ENCODE peak calls at places on chromosomes 2 and 18, in five cellular contexts. K, S, A, E and P are unnamed samples.

GRCh38 chr2:191862371-191862770 is 15.5 kb upstream of the CAVIN2 start:
- DNase-seq in K (no peak), S (no peak), A (no peak), E (no peak), P (no peak)

GRCh38 chr2:122639721-122640120 is 884.3 kb downstream of the TSN start:
- DNase-seq in K (no peak), S (no peak), A (no peak), E (no peak), P (no peak)

GRCh38 chr2:8036366-8036765 is 645.5 kb upstream of the ID2 start:
- DNase-seq in K (no peak), S (no peak), A (no peak), E (no peak), P (no peak)

GRCh38 chr2:221716434-221717303 is 144.6 kb upstream of the EPHA4 start:
- DNase-seq in K (no peak), S (no peak), A (no peak), E (no peak), P (no peak)

GRCh38 chr2:33215299-33215698 is 261.1 kb upstream of the RASGRP3 start:
- DNase-seq in K (peak; percentile 85), S (peak; percentile 78), A (no peak), E (peak; percentile 52), P (no peak)

GRCh38 chr2:21183306-21183705 is 59.5 kb downstream of the TDRD15 start:
- DNase-seq in K (no peak), S (no peak), A (no peak), E (no peak), P (no peak)

GRCh38 chr2:241138471-241138870 is 10.8 kb downstream of the PASK start:
- DNase-seq in K (no peak), S (no peak), A (no peak), E (no peak), P (no peak)

GRCh38 chr2:675460-675859 is 1.7 kb downstream of the TMEM18 start:
- DNase-seq in K (peak; percentile 15), S (no peak), A (no peak), E (no peak), P (no peak)

GRCh38 chr2:157194097-157194688 is 63.3 kb upstream of the GALNT5 start:
- DNase-seq in K (peak; percentile 84), S (no peak), A (no peak), E (no peak), P (peak; percentile 21)

GRCh38 chr2:120393456-120393855 is 47.5 kb downstream of the INHBB start:
- DNase-seq in K (no peak), S (no peak), A (no peak), E (no peak), P (no peak)

GRCh38 chr18:26091047-26091630 is 726 bp upstream of the SS18 start:
- DNase-seq in K (no peak), S (peak; percentile 32), A (no peak), E (peak; percentile 64), P (peak; percentile 58)

GRCh38 chr2:128439231-128440086 is 120.8 kb upstream of the HS6ST1 start:
- DNase-seq in K (no peak), S (no peak), A (no peak), E (peak; percentile 30), P (no peak)

GRCh38 chr2:190947139-190947538 is 66.5 kb downstream of the GLS start:
- DNase-seq in K (peak; percentile 50), S (no peak), A (no peak), E (no peak), P (no peak)

GRCh38 chr2:237141556-237141955 is 55.9 kb downstream of the COPS8 start:
- DNase-seq in K (peak; percentile 69), S (no peak), A (no peak), E (no peak), P (no peak)

GRCh38 chr18:69365658-69366057 is 35.0 kb upstream of the DOK6 start:
- DNase-seq in K (no peak), S (no peak), A (no peak), E (no peak), P (no peak)

GRCh38 chr2:767440-767839 is 90.2 kb upstream of the TMEM18 start:
- DNase-seq in K (no peak), S (no peak), A (no peak), E (no peak), P (no peak)

GRCh38 chr2:119485336-119486110 is 38.8 kb downstream of the SCTR start:
- DNase-seq in K (no peak), S (no peak), A (no peak), E (peak; percentile 79), P (no peak)

GRCh38 chr18:35028556-35028955 is 12.7 kb upstream of the MAPRE2 start:
- DNase-seq in K (peak; percentile 61), S (no peak), A (no peak), E (no peak), P (no peak)

GRCh38 chr2:71282493-71282892 is 49.1 kb upstream of the ZNF638 start:
- DNase-seq in K (peak; percentile 7), S (no peak), A (no peak), E (no peak), P (no peak)

GRCh38 chr2:118554616-118555015 is 292.8 kb downstream of the EN1 start:
- DNase-seq in K (peak; percentile 8), S (no peak), A (no peak), E (no peak), P (no peak)

GRCh38 chr2:15480552-15480951 is 80.6 kb downstream of the NBAS start:
- DNase-seq in K (no peak), S (no peak), A (no peak), E (no peak), P (no peak)

GRCh38 chr2:33265584-33266338 is 210.7 kb upstream of the RASGRP3 start:
- DNase-seq in K (no peak), S (no peak), A (no peak), E (no peak), P (no peak)

GRCh38 chr2:205808493-205809121 is 126.3 kb downstream of the NRP2 start:
- DNase-seq in K (peak; percentile 21), S (no peak), A (no peak), E (no peak), P (no peak)

GRCh38 chr2:176099737-176100546 is at the start of gene HOXD12:
- DNase-seq in K (no peak), S (no peak), A (no peak), E (no peak), P (no peak)

GRCh38 chr2:40369619-40370397 is 82.1 kb downstream of the SLC8A1 start:
- DNase-seq in K (peak; percentile 63), S (no peak), A (no peak), E (no peak), P (no peak)

GRCh38 chr2:40372278-40372580 is 79.7 kb downstream of the SLC8A1 start:
- DNase-seq in K (peak; percentile 30), S (no peak), A (no peak), E (no peak), P (no peak)

GRCh38 chr2:40373093-40373492 is 78.8 kb downstream of the SLC8A1 start:
- DNase-seq in K (no peak), S (no peak), A (no peak), E (no peak), P (no peak)

GRCh38 chr2:40372586-40372985 is 79.3 kb downstream of the SLC8A1 start:
- DNase-seq in K (peak; percentile 67), S (no peak), A (no peak), E (no peak), P (no peak)

DNA sequence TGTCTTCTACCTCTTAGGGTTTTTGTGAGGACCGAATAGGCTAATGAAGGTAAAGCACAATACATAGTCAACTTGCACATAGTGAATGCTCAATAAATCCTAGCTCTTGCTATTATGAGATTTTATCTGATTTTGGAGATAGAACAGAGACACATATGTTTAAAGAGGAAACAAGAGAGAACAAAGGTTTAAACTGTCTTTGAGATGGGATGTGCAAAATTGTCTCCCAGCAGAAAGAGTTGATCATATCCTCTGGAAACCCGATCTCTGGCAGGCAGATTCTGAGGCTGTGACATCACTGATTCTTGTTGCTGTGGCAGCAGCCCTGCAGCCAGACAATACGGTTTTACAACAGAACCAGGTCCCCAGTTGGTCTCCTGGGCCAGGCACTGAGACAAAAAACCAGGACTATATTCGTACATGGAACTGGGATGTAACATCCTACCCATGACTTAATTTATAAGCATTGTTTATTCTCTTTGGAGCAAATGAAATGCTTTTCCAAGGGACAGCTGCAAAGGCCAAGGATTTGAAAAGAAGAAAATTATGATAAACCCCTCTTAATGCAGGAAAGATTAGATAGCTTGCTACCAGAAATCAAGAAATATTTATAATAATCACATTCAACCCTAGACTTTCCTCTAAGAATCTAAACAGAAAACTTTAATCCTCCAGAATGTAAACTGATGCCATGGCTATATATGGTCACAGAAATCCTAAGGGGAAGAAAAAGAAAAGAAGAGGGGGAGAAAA is 80.2 kb downstream of the SLC8A1 start:
- DNase-seq in K (peak; percentile 74), S (peak; percentile 76), A (no peak), E (no peak), P (no peak)
- H3K4me3 ChIP-seq in K (no peak overlapping the region), S (no peak overlapping the region), A (no peak overlapping the region), E (no peak overlapping the region), P (no peak overlapping the region)

GRCh38 chr2:225270861-225271260 is 128.6 kb upstream of the NYAP2 start:
- DNase-seq in K (peak; percentile 22), S (peak; percentile 22), A (no peak), E (no peak), P (peak; percentile 72)
- TF ChIP-seq CTCF in K (peak; percentile 35), S (peak; percentile 6), A (no peak), E (no peak), P (peak; percentile 22)

GRCh38 chr2:181907635-181908034 is 16.1 kb downstream of the ITPRID2 start:
- DNase-seq in K (no peak), S (no peak), A (no peak), E (no peak), P (no peak)
- H3K4me3 ChIP-seq in K (no peak overlapping the region), S (no peak overlapping the region), A (no peak overlapping the region), E (no peak overlapping the region), P (no peak overlapping the region)

GRCh38 chr2:10221443-10221842 is 81.3 kb upstream of the HPCAL1 start:
- DNase-seq in K (no peak), S (no peak), A (no peak), E (no peak), P (no peak)

GRCh38 chr2:10220045-10220444 is 82.7 kb upstream of the HPCAL1 start:
- DNase-seq in K (no peak), S (no peak), A (no peak), E (no peak), P (no peak)

GRCh38 chr2:10223471-10223870 is 79.2 kb upstream of the HPCAL1 start:
- DNase-seq in K (no peak), S (no peak), A (no peak), E (no peak), P (no peak)

GRCh38 chr2:10221976-10222870 is 80.5 kb upstream of the HPCAL1 start:
- DNase-seq in K (no peak), S (no peak), A (no peak), E (no peak), P (no peak)

DNA sequence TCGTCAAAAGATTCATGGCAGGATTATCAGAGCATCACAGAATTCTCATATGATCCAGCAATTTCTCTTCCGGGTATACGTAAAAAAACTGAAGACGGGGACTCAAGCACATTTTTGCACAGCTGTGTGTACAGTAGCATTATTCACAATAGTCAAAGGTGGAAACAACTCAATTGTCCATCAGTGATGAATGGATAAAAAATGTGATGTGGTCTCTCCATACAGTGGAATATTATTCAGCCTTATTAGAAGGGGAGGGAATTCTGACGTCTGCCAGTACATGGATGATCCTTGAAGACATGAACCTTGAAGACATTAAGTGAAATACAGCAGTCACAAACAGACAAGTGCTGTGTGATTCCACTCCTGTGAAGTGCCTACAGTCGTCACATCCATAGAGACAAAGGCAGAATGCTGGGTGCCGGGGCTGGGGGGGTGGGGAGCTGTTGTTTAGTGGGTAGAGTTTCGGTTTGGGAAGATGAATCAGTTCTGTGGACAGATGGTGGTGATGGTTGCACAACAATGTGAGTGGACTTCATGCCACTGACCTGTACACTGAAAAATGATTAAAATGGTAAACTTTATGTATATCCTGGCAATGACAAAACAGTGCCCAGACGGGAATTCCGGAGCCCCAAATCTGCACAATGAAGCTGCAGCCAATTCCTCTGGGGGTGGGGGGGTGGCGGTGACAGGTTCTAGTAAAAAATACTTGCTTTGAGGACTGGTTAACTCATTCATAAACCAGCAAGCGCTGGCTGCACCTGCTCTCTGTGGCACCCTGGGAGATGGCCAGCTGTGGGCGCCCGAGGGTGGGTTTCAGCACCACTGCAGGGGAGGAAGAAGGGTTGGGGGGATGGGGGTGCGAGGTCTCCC is 82.0 kb upstream of the HPCAL1 start:
- DNase-seq in K (peak; percentile 45), S (no peak), A (no peak), E (no peak), P (no peak)
- TF ChIP-seq CTCF in K (no peak), S (no peak), A (no peak), E (no peak), P (no peak)